ENCODE peak calls at places on chromosomes 4 and X, in nine cellular contexts. One of them, this sample, is unnamed.

GRCh38 chr4:155597933-155598451 is 68.7 kb upstream of the GUCY1A1 start:
- DNase-seq in stomach: no peak
- DNase-seq in K562: no peak
- DNase-seq in suprapubic skin: no peak
- DNase-seq in A549: no peak
- DNase-seq in HepG2: no peak
- DNase-seq in NB4: no peak
- DNase-seq in tibial nerve: no peak
- DNase-seq in body of pancreas: no peak
- DNase-seq in this sample: no peak

GRCh38 chr4:145957307-145957706 is 18.7 kb upstream of the ZNF827 start:
- DNase-seq in stomach: no peak
- DNase-seq in K562: no peak
- DNase-seq in suprapubic skin: no peak
- DNase-seq in A549: no peak
- DNase-seq in HepG2: no peak
- DNase-seq in NB4: peak; percentile 3
- DNase-seq in tibial nerve: no peak
- DNase-seq in body of pancreas: no peak
- DNase-seq in this sample: no peak

GRCh38 chr4:26746742-26747351 is 113.8 kb upstream of the STIM2 start:
- DNase-seq in stomach: no peak
- DNase-seq in K562: peak; percentile 21
- DNase-seq in suprapubic skin: no peak
- DNase-seq in A549: no peak
- DNase-seq in HepG2: no peak
- DNase-seq in NB4: no peak
- DNase-seq in tibial nerve: no peak
- DNase-seq in body of pancreas: no peak
- DNase-seq in this sample: no peak

GRCh38 chr4:145388043-145388442 is 93.6 kb upstream of the SMAD1 start:
- DNase-seq in stomach: no peak
- DNase-seq in K562: no peak
- DNase-seq in suprapubic skin: no peak
- DNase-seq in A549: no peak
- DNase-seq in HepG2: no peak
- DNase-seq in NB4: no peak
- DNase-seq in tibial nerve: no peak
- DNase-seq in body of pancreas: no peak
- DNase-seq in this sample: no peak

GRCh38 chr4:29278580-29278979 is 1441.6 kb upstream of the PCDH7 start:
- DNase-seq in stomach: no peak
- DNase-seq in K562: no peak
- DNase-seq in suprapubic skin: no peak
- DNase-seq in A549: no peak
- DNase-seq in HepG2: no peak
- DNase-seq in NB4: no peak
- DNase-seq in tibial nerve: no peak
- DNase-seq in body of pancreas: no peak
- DNase-seq in this sample: no peak

GRCh38 chr4:25814323-25814722 is 48.5 kb downstream of the SEL1L3 start:
- DNase-seq in stomach: peak; percentile 34
- DNase-seq in K562: no peak
- DNase-seq in suprapubic skin: no peak
- DNase-seq in A549: peak; percentile 17
- DNase-seq in HepG2: no peak
- DNase-seq in NB4: no peak
- DNase-seq in tibial nerve: peak; percentile 51
- DNase-seq in body of pancreas: no peak
- DNase-seq in this sample: no peak

GRCh38 chrX:7904557-7904956 is 22.7 kb downstream of the PNPLA4 start:
- DNase-seq in stomach: no peak
- DNase-seq in K562: no peak
- DNase-seq in suprapubic skin: no peak
- DNase-seq in A549: no peak
- DNase-seq in HepG2: no peak
- DNase-seq in NB4: no peak
- DNase-seq in tibial nerve: no peak
- DNase-seq in body of pancreas: no peak
- DNase-seq in this sample: no peak

GRCh38 chr4:65865489-65865888 is 195.2 kb upstream of the EPHA5 start:
- DNase-seq in stomach: no peak
- DNase-seq in K562: peak; percentile 2
- DNase-seq in suprapubic skin: no peak
- DNase-seq in A549: no peak
- DNase-seq in HepG2: peak; percentile 13
- DNase-seq in NB4: peak; percentile 12
- DNase-seq in tibial nerve: no peak
- DNase-seq in body of pancreas: no peak
- DNase-seq in this sample: peak; percentile 18

GRCh38 chr4:145937021-145937861 is 1.4 kb downstream of the ZNF827 start:
- DNase-seq in stomach: peak; percentile 62
- DNase-seq in K562: no peak
- DNase-seq in suprapubic skin: peak; percentile 78
- DNase-seq in A549: no peak
- DNase-seq in HepG2: no peak
- DNase-seq in NB4: peak; percentile 20
- DNase-seq in tibial nerve: peak; percentile 36
- DNase-seq in body of pancreas: peak; percentile 59
- DNase-seq in this sample: peak; percentile 49

GRCh38 chr4:149048451-149049143 is 606.4 kb upstream of the NR3C2 start:
- DNase-seq in stomach: no peak
- DNase-seq in K562: no peak
- DNase-seq in suprapubic skin: no peak
- DNase-seq in A549: no peak
- DNase-seq in HepG2: no peak
- DNase-seq in NB4: no peak
- DNase-seq in tibial nerve: no peak
- DNase-seq in body of pancreas: no peak
- DNase-seq in this sample: no peak

GRCh38 chr4:23972805-23973204 is 83.0 kb upstream of the PPARGC1A start:
- DNase-seq in stomach: no peak
- DNase-seq in K562: no peak
- DNase-seq in suprapubic skin: no peak
- DNase-seq in A549: no peak
- DNase-seq in HepG2: no peak
- DNase-seq in NB4: no peak
- DNase-seq in tibial nerve: no peak
- DNase-seq in body of pancreas: no peak
- DNase-seq in this sample: no peak

GRCh38 chr4:186067757-186068385 is 1.1 kb upstream of the TLR3 start:
- DNase-seq in stomach: peak; percentile 79
- DNase-seq in K562: peak; percentile 18
- DNase-seq in suprapubic skin: peak; percentile 74
- DNase-seq in A549: no peak
- DNase-seq in HepG2: peak; percentile 67
- DNase-seq in NB4: peak; percentile 61
- DNase-seq in tibial nerve: peak; percentile 48
- DNase-seq in body of pancreas: peak; percentile 88
- DNase-seq in this sample: no peak

DNA sequence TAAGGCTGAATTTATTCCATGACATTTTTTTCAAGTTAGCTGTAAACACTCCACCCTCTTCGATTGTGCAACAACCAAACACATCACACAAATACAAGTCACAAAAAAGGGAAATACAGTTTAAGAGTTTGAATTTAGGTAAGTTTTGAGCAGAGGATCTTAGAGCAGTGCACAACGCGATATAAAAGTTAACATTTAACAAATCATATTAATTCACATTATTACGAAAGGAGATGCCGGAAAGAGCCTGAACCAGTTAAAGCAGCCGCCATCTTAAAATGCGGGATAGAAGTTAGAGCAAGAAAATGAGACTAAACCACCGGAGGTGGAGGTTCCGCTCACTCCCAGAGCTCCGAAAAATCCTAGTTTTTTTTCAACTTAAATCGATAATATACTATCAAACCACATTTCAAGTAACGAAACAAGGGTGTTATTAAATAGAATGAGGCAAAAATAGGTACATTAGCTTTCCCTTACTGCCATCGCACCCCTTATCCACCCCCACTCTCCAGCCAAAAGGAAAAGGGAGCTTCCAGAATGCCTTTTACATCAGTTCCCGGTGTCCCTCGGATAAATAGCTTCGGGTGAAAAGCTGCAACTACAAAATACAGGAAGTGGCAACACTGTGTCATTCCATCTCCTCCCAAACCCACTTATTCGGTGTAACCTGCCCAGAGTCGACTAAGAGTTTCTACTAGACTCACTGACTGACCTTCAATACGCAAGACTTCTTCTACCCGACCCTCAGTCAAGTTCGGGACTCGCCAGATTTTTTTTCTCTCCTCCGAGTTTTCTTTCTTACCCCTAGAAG is 1.9 kb downstream of the UBE2D3 start:
- DNase-seq in stomach: no peak
- DNase-seq in K562: peak; percentile 63
- DNase-seq in suprapubic skin: no peak
- DNase-seq in A549: no peak
- DNase-seq in HepG2: peak; percentile 66
- DNase-seq in NB4: peak; percentile 81
- DNase-seq in tibial nerve: peak; percentile 57
- DNase-seq in body of pancreas: peak; percentile 20
- DNase-seq in this sample: peak; percentile 83
- TF ChIP-seq POLR2A in stomach: no peak
- TF ChIP-seq POLR2A in K562: no peak
- TF ChIP-seq POLR2A in suprapubic skin: no peak
- TF ChIP-seq POLR2A in A549: no peak
- TF ChIP-seq POLR2A in HepG2: no peak
- TF ChIP-seq POLR2A in NB4: no peak
- TF ChIP-seq POLR2A in tibial nerve: peak; percentile 37
- TF ChIP-seq POLR2A in body of pancreas: no peak
- TF ChIP-seq POLR2A in this sample: peak; percentile 44

GRCh38 chr4:101347557-101348366 is 436 bp upstream of the PPP3CA start:
- DNase-seq in stomach: peak; percentile 100
- DNase-seq in K562: peak; percentile 95
- DNase-seq in suprapubic skin: peak; percentile 99
- DNase-seq in A549: peak; percentile 77
- DNase-seq in HepG2: peak; percentile 87
- DNase-seq in NB4: peak; percentile 96
- DNase-seq in tibial nerve: peak; percentile 99
- DNase-seq in body of pancreas: peak; percentile 99
- DNase-seq in this sample: peak; percentile 99

GRCh38 chr4:101346312-101346561 is 1.1 kb downstream of the PPP3CA start:
- DNase-seq in stomach: no peak
- DNase-seq in K562: no peak
- DNase-seq in suprapubic skin: no peak
- DNase-seq in A549: no peak
- DNase-seq in HepG2: peak; percentile 16
- DNase-seq in NB4: peak; percentile 93
- DNase-seq in tibial nerve: no peak
- DNase-seq in body of pancreas: no peak
- DNase-seq in this sample: no peak

GRCh38 chr4:101348367-101348827 is 1.1 kb upstream of the PPP3CA start:
- DNase-seq in stomach: peak; percentile 38
- DNase-seq in K562: no peak
- DNase-seq in suprapubic skin: no peak
- DNase-seq in A549: peak; percentile 11
- DNase-seq in HepG2: no peak
- DNase-seq in NB4: peak; percentile 46
- DNase-seq in tibial nerve: no peak
- DNase-seq in body of pancreas: no peak
- DNase-seq in this sample: peak; percentile 69

GRCh38 chr4:101346562-101347266 is 612 bp downstream of the PPP3CA start:
- DNase-seq in stomach: peak; percentile 59
- DNase-seq in K562: peak; percentile 53
- DNase-seq in suprapubic skin: peak; percentile 89
- DNase-seq in A549: peak; percentile 13
- DNase-seq in HepG2: peak; percentile 21
- DNase-seq in NB4: no peak
- DNase-seq in tibial nerve: peak; percentile 55
- DNase-seq in body of pancreas: peak; percentile 58
- DNase-seq in this sample: peak; percentile 79

GRCh38 chr4:101347267-101347556 is at the start of gene PPP3CA:
- DNase-seq in stomach: no peak
- DNase-seq in K562: no peak
- DNase-seq in suprapubic skin: no peak
- DNase-seq in A549: no peak
- DNase-seq in HepG2: no peak
- DNase-seq in NB4: no peak
- DNase-seq in tibial nerve: no peak
- DNase-seq in body of pancreas: no peak
- DNase-seq in this sample: no peak
- TF ChIP-seq POLR2A in stomach: no peak
- TF ChIP-seq POLR2A in K562: no peak
- TF ChIP-seq POLR2A in suprapubic skin: no peak
- TF ChIP-seq POLR2A in A549: no peak
- TF ChIP-seq POLR2A in HepG2: no peak
- TF ChIP-seq POLR2A in NB4: no peak
- TF ChIP-seq POLR2A in tibial nerve: peak; percentile 63
- TF ChIP-seq POLR2A in body of pancreas: peak; percentile 72
- TF ChIP-seq POLR2A in this sample: no peak

GRCh38 chr4:39770005-39770404 is 72.1 kb downstream of the UBE2K start:
- DNase-seq in stomach: no peak
- DNase-seq in K562: no peak
- DNase-seq in suprapubic skin: no peak
- DNase-seq in A549: no peak
- DNase-seq in HepG2: no peak
- DNase-seq in NB4: no peak
- DNase-seq in tibial nerve: no peak
- DNase-seq in body of pancreas: no peak
- DNase-seq in this sample: peak; percentile 6
- TF ChIP-seq POLR2A in stomach: no peak
- TF ChIP-seq POLR2A in K562: peak; percentile 21
- TF ChIP-seq POLR2A in suprapubic skin: no peak
- TF ChIP-seq POLR2A in A549: no peak
- TF ChIP-seq POLR2A in HepG2: no peak
- TF ChIP-seq POLR2A in NB4: no peak
- TF ChIP-seq POLR2A in tibial nerve: no peak
- TF ChIP-seq POLR2A in body of pancreas: no peak
- TF ChIP-seq POLR2A in this sample: no peak

GRCh38 chr4:1792158-1792831 is 798 bp upstream of the FGFR3 start:
- DNase-seq in stomach: no peak
- DNase-seq in K562: no peak
- DNase-seq in suprapubic skin: no peak
- DNase-seq in A549: no peak
- DNase-seq in HepG2: no peak
- DNase-seq in NB4: no peak
- DNase-seq in tibial nerve: no peak
- DNase-seq in body of pancreas: no peak
- DNase-seq in this sample: no peak

GRCh38 chr4:1793496-1793840 is 375 bp downstream of the FGFR3 start:
- DNase-seq in stomach: peak; percentile 58
- DNase-seq in K562: peak; percentile 73
- DNase-seq in suprapubic skin: no peak
- DNase-seq in A549: peak; percentile 33
- DNase-seq in HepG2: no peak
- DNase-seq in NB4: peak; percentile 51
- DNase-seq in tibial nerve: no peak
- DNase-seq in body of pancreas: peak; percentile 44
- DNase-seq in this sample: peak; percentile 68

GRCh38 chr4:1794809-1795303 is 1.8 kb downstream of the FGFR3 start:
- DNase-seq in stomach: no peak
- DNase-seq in K562: no peak
- DNase-seq in suprapubic skin: no peak
- DNase-seq in A549: no peak
- DNase-seq in HepG2: no peak
- DNase-seq in NB4: peak; percentile 41
- DNase-seq in tibial nerve: no peak
- DNase-seq in body of pancreas: no peak
- DNase-seq in this sample: peak; percentile 52

GRCh38 chr4:1793940-1794808 is 1.1 kb downstream of the FGFR3 start:
- DNase-seq in stomach: no peak
- DNase-seq in K562: peak; percentile 55
- DNase-seq in suprapubic skin: no peak
- DNase-seq in A549: no peak
- DNase-seq in HepG2: no peak
- DNase-seq in NB4: peak; percentile 34
- DNase-seq in tibial nerve: no peak
- DNase-seq in body of pancreas: no peak
- DNase-seq in this sample: peak; percentile 48

GRCh38 chr4:1792832-1793495 is at the start of gene FGFR3:
- DNase-seq in stomach: peak; percentile 45
- DNase-seq in K562: peak; percentile 82
- DNase-seq in suprapubic skin: no peak
- DNase-seq in A549: peak; percentile 54
- DNase-seq in HepG2: peak; percentile 48
- DNase-seq in NB4: peak; percentile 51
- DNase-seq in tibial nerve: no peak
- DNase-seq in body of pancreas: peak; percentile 60
- DNase-seq in this sample: peak; percentile 68
- TF ChIP-seq POLR2A in stomach: no peak
- TF ChIP-seq POLR2A in K562: no peak
- TF ChIP-seq POLR2A in suprapubic skin: peak; percentile 32
- TF ChIP-seq POLR2A in A549: peak; percentile 88
- TF ChIP-seq POLR2A in HepG2: no peak
- TF ChIP-seq POLR2A in NB4: peak; percentile 18
- TF ChIP-seq POLR2A in tibial nerve: peak; percentile 34
- TF ChIP-seq POLR2A in body of pancreas: peak; percentile 34
- TF ChIP-seq POLR2A in this sample: no peak

This sample was measured in erythroblast.